ENCODE peak calls at places on chromosome 18, in five cellular contexts. One of them, this sample, is unnamed.

GRCh38 chr18:22844184-22844583 is 88.9 kb upstream of the RBBP8 start:
- DNase-seq in HEK293T: no peak
- DNase-seq in NT2/D1: no peak
- DNase-seq in H1: no peak
- DNase-seq in HepG2: no peak
- DNase-seq in this sample: no peak

GRCh38 chr18:22765889-22766288 is 167.2 kb upstream of the RBBP8 start:
- DNase-seq in NT2/D1: no peak
- DNase-seq in H1: no peak
- DNase-seq in HEK293T: no peak
- DNase-seq in HepG2: no peak
- DNase-seq in this sample: no peak

GRCh38 chr18:77052656-77053309 is 79.8 kb downstream of the MBP start:
- DNase-seq in HEK293T: no peak
- DNase-seq in NT2/D1: no peak
- DNase-seq in HepG2: no peak
- DNase-seq in H1: no peak
- DNase-seq in this sample: no peak

GRCh38 chr18:13376298-13376840 is 157.8 kb downstream of the LDLRAD4 start:
- DNase-seq in HepG2: no peak
- DNase-seq in NT2/D1: no peak
- DNase-seq in HEK293T: no peak
- DNase-seq in H1: no peak
- DNase-seq in this sample: no peak

GRCh38 chr18:63267990-63268721 is 51.4 kb downstream of the BCL2 start:
- DNase-seq in HepG2: no peak
- DNase-seq in NT2/D1: no peak
- DNase-seq in H1: no peak
- DNase-seq in HEK293T: no peak
- DNase-seq in this sample: no peak

GRCh38 chr18:35143615-35144596 is 96.9 kb upstream of the ZNF397 start:
- DNase-seq in HEK293T: peak
- DNase-seq in NT2/D1: peak
- DNase-seq in H1: peak
- DNase-seq in HepG2: peak
- DNase-seq in this sample: no peak

GRCh38 chr18:79511271-79511670 is 115.5 kb downstream of the NFATC1 start:
- DNase-seq in HEK293T: no peak
- DNase-seq in NT2/D1: no peak
- DNase-seq in H1: no peak
- DNase-seq in HepG2: no peak
- DNase-seq in this sample: no peak

GRCh38 chr18:71849407-71849806 is 694.7 kb downstream of the CBLN2 start:
- DNase-seq in HEK293T: no peak
- DNase-seq in H1: peak
- DNase-seq in NT2/D1: no peak
- DNase-seq in HepG2: no peak
- DNase-seq in this sample: no peak

GRCh38 chr18:75455249-75456183 is 28.0 kb upstream of the SMIM21 start:
- DNase-seq in H1: peak
- DNase-seq in HEK293T: no peak
- DNase-seq in HepG2: no peak
- DNase-seq in NT2/D1: no peak
- DNase-seq in this sample: no peak

GRCh38 chr18:702957-703659 is 9.3 kb downstream of the ENOSF1 start:
- DNase-seq in HEK293T: no peak
- DNase-seq in HepG2: peak
- DNase-seq in H1: peak
- DNase-seq in NT2/D1: no peak
- DNase-seq in this sample: no peak

GRCh38 chr18:48123965-48124364 is 193.5 kb upstream of the SMAD2 start:
- DNase-seq in HepG2: no peak
- DNase-seq in H1: no peak
- DNase-seq in NT2/D1: no peak
- DNase-seq in HEK293T: no peak
- DNase-seq in this sample: no peak

GRCh38 chr18:67583621-67584020 is 67.1 kb upstream of the DSEL start:
- DNase-seq in HepG2: no peak
- DNase-seq in H1: no peak
- DNase-seq in HEK293T: no peak
- DNase-seq in NT2/D1: no peak
- DNase-seq in this sample: no peak

GRCh38 chr18:51857989-51858388 is 482.0 kb upstream of the DCC start:
- DNase-seq in H1: no peak
- DNase-seq in HepG2: no peak
- DNase-seq in NT2/D1: no peak
- DNase-seq in HEK293T: no peak
- DNase-seq in this sample: no peak

GRCh38 chr18:23071285-23071684 is 64.0 kb upstream of the CABLES1 start:
- DNase-seq in HEK293T: no peak
- DNase-seq in NT2/D1: no peak
- DNase-seq in HepG2: no peak
- DNase-seq in H1: no peak
- DNase-seq in this sample: peak

GRCh38 chr18:3448845-3449701 is 899 bp upstream of the TGIF1 start:
- DNase-seq in HEK293T: peak
- DNase-seq in NT2/D1: no peak
- DNase-seq in HepG2: peak
- DNase-seq in H1: peak
- DNase-seq in this sample: peak

GRCh38 chr18:10320201-10320600 is 134.2 kb upstream of the APCDD1 start:
- DNase-seq in HEK293T: no peak
- DNase-seq in H1: no peak
- DNase-seq in HepG2: no peak
- DNase-seq in NT2/D1: no peak
- DNase-seq in this sample: no peak

GRCh38 chr18:11976882-11977281 is 4.4 kb upstream of the IMPA2 start:
- DNase-seq in HEK293T: no peak
- DNase-seq in HepG2: no peak
- DNase-seq in NT2/D1: no peak
- DNase-seq in H1: no peak
- DNase-seq in this sample: no peak

GRCh38 chr18:76451475-76452331 is 43.3 kb downstream of the ZNF516 start:
- DNase-seq in HepG2: no peak
- DNase-seq in NT2/D1: no peak
- DNase-seq in H1: peak
- DNase-seq in HEK293T: no peak
- DNase-seq in this sample: no peak

GRCh38 chr18:77099501-77100370 is 32.8 kb downstream of the MBP start:
- DNase-seq in HEK293T: no peak
- DNase-seq in H1: no peak
- DNase-seq in NT2/D1: no peak
- DNase-seq in HepG2: no peak
- DNase-seq in this sample: no peak

GRCh38 chr18:46939337-46939963 is 22.0 kb downstream of the KATNAL2 start:
- DNase-seq in NT2/D1: no peak
- DNase-seq in H1: no peak
- DNase-seq in HEK293T: no peak
- DNase-seq in HepG2: peak
- DNase-seq in this sample: no peak

GRCh38 chr18:21391074-21391673 is 149.1 kb downstream of the GREB1L start:
- DNase-seq in HEK293T: no peak
- DNase-seq in NT2/D1: no peak
- DNase-seq in H1: no peak
- DNase-seq in HepG2: no peak
- DNase-seq in this sample: peak

GRCh38 chr18:5584751-5585417 is 41.1 kb upstream of the EPB41L3 start:
- DNase-seq in NT2/D1: no peak
- DNase-seq in HEK293T: no peak
- DNase-seq in H1: no peak
- DNase-seq in HepG2: no peak
- DNase-seq in this sample: no peak

GRCh38 chr18:3256693-3257626 is 5.0 kb upstream of the MYL12B start:
- DNase-seq in H1: no peak
- DNase-seq in HepG2: peak
- DNase-seq in NT2/D1: no peak
- DNase-seq in HEK293T: no peak
- DNase-seq in this sample: no peak

GRCh38 chr18:28984731-28985130 is 807.8 kb upstream of the CDH2 start:
- DNase-seq in H1: no peak
- DNase-seq in HEK293T: no peak
- DNase-seq in HepG2: no peak
- DNase-seq in NT2/D1: no peak
- DNase-seq in this sample: no peak

GRCh38 chr18:3117493-3118192 is 102.1 kb downstream of the MYOM1 start:
- DNase-seq in HEK293T: no peak
- DNase-seq in NT2/D1: no peak
- DNase-seq in HepG2: peak
- DNase-seq in H1: no peak
- DNase-seq in this sample: no peak

GRCh38 chr18:8694891-8695290 is 10.5 kb upstream of the MTCL1 start:
- DNase-seq in H1: no peak
- DNase-seq in NT2/D1: no peak
- DNase-seq in HEK293T: no peak
- DNase-seq in HepG2: no peak
- DNase-seq in this sample: no peak

GRCh38 chr18:44090453-44090852 is 590.2 kb upstream of the SETBP1 start:
- DNase-seq in HepG2: no peak
- DNase-seq in NT2/D1: no peak
- DNase-seq in H1: no peak
- DNase-seq in HEK293T: no peak
- DNase-seq in this sample: no peak

GRCh38 chr18:75407468-75408437 is 19.8 kb downstream of the SMIM21 start:
- DNase-seq in H1: no peak
- DNase-seq in HEK293T: no peak
- DNase-seq in NT2/D1: peak
- DNase-seq in HepG2: no peak
- DNase-seq in this sample: no peak

GRCh38 chr18:13300029-13300428 is 81.5 kb downstream of the LDLRAD4 start:
- DNase-seq in H1: no peak
- DNase-seq in HEK293T: no peak
- DNase-seq in NT2/D1: no peak
- DNase-seq in HepG2: no peak
- DNase-seq in this sample: no peak

GRCh38 chr18:80171190-80171872 is 62.3 kb downstream of the ADNP2 start:
- DNase-seq in HEK293T: peak
- DNase-seq in HepG2: no peak
- DNase-seq in H1: peak
- DNase-seq in NT2/D1: no peak
- DNase-seq in this sample: no peak

GRCh38 chr18:52312321-52312720 is 27.7 kb upstream of the DCC start:
- DNase-seq in HEK293T: no peak
- DNase-seq in H1: no peak
- DNase-seq in HepG2: no peak
- DNase-seq in NT2/D1: no peak
- DNase-seq in this sample: no peak

GRCh38 chr18:55699233-55699765 is 111.3 kb upstream of the TCF4 start:
- DNase-seq in H1: no peak
- DNase-seq in HEK293T: no peak
- DNase-seq in HepG2: no peak
- DNase-seq in NT2/D1: no peak
- DNase-seq in this sample: no peak

GRCh38 chr18:55695091-55695490 is 107.1 kb upstream of the TCF4 start:
- DNase-seq in HepG2: no peak
- DNase-seq in HEK293T: no peak
- DNase-seq in NT2/D1: no peak
- DNase-seq in H1: no peak
- DNase-seq in this sample: no peak

DNA sequence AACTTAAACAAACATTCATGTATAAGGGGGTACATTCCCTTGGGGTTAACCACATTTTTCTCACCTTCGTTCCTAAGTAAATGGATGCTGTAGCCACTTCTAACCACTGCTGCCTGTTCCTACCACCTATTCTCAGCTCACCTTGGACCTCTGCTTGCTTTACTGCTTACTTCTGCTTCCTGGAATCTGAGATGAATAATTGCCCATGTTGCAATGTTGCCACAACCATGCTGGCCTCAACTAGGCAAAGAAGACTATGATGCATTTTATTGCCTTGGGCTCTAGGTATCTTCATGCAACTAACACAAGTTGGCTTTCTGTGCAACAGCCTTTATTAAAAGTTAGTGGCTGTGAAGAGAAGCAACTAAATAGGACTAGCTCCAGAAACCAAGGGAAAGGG is 106.3 kb upstream of the TCF4 start:
- DNase-seq in HEK293T: no peak
- DNase-seq in H1: no peak
- DNase-seq in HepG2: no peak
- DNase-seq in NT2/D1: no peak
- DNase-seq in this sample: no peak
- TF ChIP-seq SUZ12 in HEK293T: no peak
- TF ChIP-seq SUZ12 in H1: no peak
- TF ChIP-seq SUZ12 in HepG2: no peak
- TF ChIP-seq SUZ12 in NT2/D1: no peak
- TF ChIP-seq SUZ12 in this sample: no peak

DNA sequence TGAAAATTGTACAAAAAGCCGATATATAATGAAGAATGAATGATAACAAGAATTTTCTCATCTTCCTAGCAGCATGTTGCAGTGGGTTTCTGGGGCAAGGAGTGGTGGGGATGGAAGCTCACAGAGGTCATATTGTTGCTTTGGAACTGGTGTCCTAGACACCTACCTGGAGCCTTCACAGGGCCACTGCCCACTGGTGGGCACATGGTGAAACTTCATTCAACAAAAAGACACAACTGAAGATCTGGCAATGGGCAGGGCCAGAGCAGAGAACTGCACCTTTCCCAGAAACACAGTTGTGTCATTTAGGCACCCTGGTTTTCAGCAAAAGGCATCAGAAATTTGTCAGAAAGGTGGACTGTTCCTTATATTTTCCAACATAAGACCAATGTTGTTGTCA is 115.3 kb downstream of the FHOD3 start:
- DNase-seq in HepG2: peak
- DNase-seq in NT2/D1: no peak
- DNase-seq in HEK293T: peak
- DNase-seq in H1: no peak
- DNase-seq in this sample: no peak
- TF ChIP-seq SUZ12 in HepG2: no peak
- TF ChIP-seq SUZ12 in NT2/D1: no peak
- TF ChIP-seq SUZ12 in HEK293T: no peak
- TF ChIP-seq SUZ12 in H1: no peak
- TF ChIP-seq SUZ12 in this sample: no peak

DNA sequence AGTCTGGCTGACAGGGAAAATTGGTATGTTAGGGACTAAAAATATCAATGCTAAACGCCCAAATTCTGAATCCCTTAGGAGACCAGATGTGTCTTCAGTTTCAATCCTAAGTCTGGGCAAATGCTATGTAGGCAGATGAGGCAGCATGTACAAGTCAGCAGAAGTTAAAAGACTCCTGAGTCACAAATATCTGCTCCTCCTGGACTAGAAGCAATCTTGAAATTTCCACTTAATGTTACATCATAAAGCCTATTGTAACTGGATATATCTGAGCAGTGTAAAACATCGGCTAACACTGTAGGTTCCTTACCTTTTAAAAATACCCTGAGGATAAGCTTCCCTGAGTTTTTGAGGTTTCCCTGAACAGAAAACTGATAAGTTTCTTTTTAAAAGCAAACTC is 1087.6 kb upstream of the PIK3C3 start:
- DNase-seq in H1: no peak
- DNase-seq in HepG2: no peak
- DNase-seq in HEK293T: no peak
- DNase-seq in NT2/D1: no peak
- DNase-seq in this sample: no peak
- TF ChIP-seq SUZ12 in H1: no peak
- TF ChIP-seq SUZ12 in HepG2: no peak
- TF ChIP-seq SUZ12 in HEK293T: no peak
- TF ChIP-seq SUZ12 in NT2/D1: no peak
- TF ChIP-seq SUZ12 in this sample: no peak

GRCh38 chr18:70289351-70290330 is 796 bp downstream of the SOCS6 start:
- DNase-seq in NT2/D1: no peak
- DNase-seq in H1: peak
- DNase-seq in HepG2: no peak
- DNase-seq in HEK293T: peak
- DNase-seq in this sample: no peak
- TF ChIP-seq SUZ12 in NT2/D1: no peak
- TF ChIP-seq SUZ12 in H1: no peak
- TF ChIP-seq SUZ12 in HepG2: no peak
- TF ChIP-seq SUZ12 in HEK293T: no peak
- TF ChIP-seq SUZ12 in this sample: no peak

GRCh38 chr18:57918601-57919000 is 115.5 kb upstream of the ATP8B1 start:
- DNase-seq in HepG2: no peak
- DNase-seq in H1: no peak
- DNase-seq in HEK293T: no peak
- DNase-seq in NT2/D1: no peak
- DNase-seq in this sample: no peak
- TF ChIP-seq SUZ12 in HepG2: no peak
- TF ChIP-seq SUZ12 in H1: no peak
- TF ChIP-seq SUZ12 in HEK293T: no peak
- TF ChIP-seq SUZ12 in NT2/D1: no peak
- TF ChIP-seq SUZ12 in this sample: no peak